ENCODE peak calls at places on chromosomes 3 and 15, in six cellular contexts. S, Q, V, G, C and O are unnamed samples.

GRCh38 chr15:61084944-61085367 is 144.1 kb downstream of the RORA start:
- DNase-seq in V (no peak), C (no peak), G (no peak), Q (no peak), S (no peak), O (no peak)

GRCh38 chr3:163056874-163057497 is 1560.4 kb downstream of the OTOL1 start:
- DNase-seq in C (peak; percentile 6), G (no peak), S (no peak), V (peak; percentile 14), Q (peak; percentile 38), O (no peak)

GRCh38 chr3:37198547-37198946 is 24.2 kb upstream of the LRRFIP2 start:
- DNase-seq in G (no peak), S (no peak), V (no peak), Q (no peak), C (no peak), O (no peak)

GRCh38 chr3:123006587-123006986 is 21.0 kb downstream of the SEMA5B start:
- DNase-seq in C (no peak), Q (no peak), V (no peak), S (no peak), G (no peak), O (no peak)

GRCh38 chr3:119673875-119674274 is 3.3 kb downstream of the COX17 start:
- DNase-seq in Q (no peak), G (no peak), S (no peak), C (no peak), V (no peak), O (no peak)

GRCh38 chr3:165642761-165643432 is 194.3 kb downstream of the BCHE start:
- DNase-seq in G (no peak), Q (peak; percentile 82), S (no peak), C (peak; percentile 96), V (peak; percentile 48), O (no peak)

GRCh38 chr3:65996605-65997004 is 42.1 kb downstream of the MAGI1 start:
- DNase-seq in V (no peak), Q (peak; percentile 60), C (peak; percentile 69), G (no peak), S (no peak), O (no peak)

GRCh38 chr15:71782447-71783165 is 27.7 kb upstream of the NR2E3 start:
- DNase-seq in S (no peak), C (no peak), Q (no peak), G (no peak), V (no peak), O (peak; percentile 11)

GRCh38 chr3:40911264-40911663 is 288.0 kb upstream of the CTNNB1 start:
- DNase-seq in Q (no peak), V (no peak), C (no peak), S (no peak), G (no peak), O (no peak)

GRCh38 chr3:115081444-115081843 is 65.6 kb downstream of the ZBTB20 start:
- DNase-seq in Q (no peak), V (no peak), S (no peak), C (no peak), G (no peak), O (no peak)

GRCh38 chr3:14503706-14504065 is 36.5 kb downstream of the GRIP2 start:
- DNase-seq in Q (no peak), C (no peak), G (no peak), S (no peak), V (no peak), O (no peak)

GRCh38 chr15:61099030-61099800 is 129.9 kb downstream of the RORA start:
- DNase-seq in G (no peak), S (no peak), C (peak; percentile 83), Q (no peak), V (no peak), O (no peak)

GRCh38 chr3:52054689-52055511 is 1.5 kb downstream of the DUSP7 start:
- DNase-seq in G (no peak), C (no peak), Q (no peak), S (no peak), V (peak; percentile 28), O (no peak)

GRCh38 chr15:68550498-68551295 is 28.1 kb upstream of the CORO2B start:
- DNase-seq in Q (peak; percentile 68), S (peak; percentile 52), C (peak; percentile 31), G (peak; percentile 83), V (peak; percentile 78), O (peak; percentile 65)

GRCh38 chr3:10354373-10355015 is 33.6 kb upstream of the SEC13 start:
- DNase-seq in V (no peak), S (no peak), Q (no peak), C (no peak), G (no peak), O (no peak)

GRCh38 chr15:32683906-32684584 is 33.8 kb upstream of the GREM1 start:
- DNase-seq in V (no peak), C (peak; percentile 99), S (no peak), Q (peak; percentile 80), G (peak; percentile 42), O (no peak)

GRCh38 chr3:143362115-143362992 is 242.8 kb downstream of the CHST2 start:
- DNase-seq in C (peak; percentile 54), V (no peak), Q (no peak), S (no peak), G (no peak), O (no peak)

GRCh38 chr15:28181386-28181785 is 82.3 kb upstream of the OCA2 start:
- DNase-seq in V (no peak), C (no peak), S (no peak), G (no peak), Q (no peak), O (no peak)

GRCh38 chr3:13217736-13218540 is 144.7 kb upstream of the IQSEC1 start:
- DNase-seq in C (peak; percentile 86), S (no peak), G (no peak), Q (peak; percentile 81), V (no peak), O (no peak)

GRCh38 chr3:10918011-10918410 is 74.5 kb upstream of the SLC6A1 start:
- DNase-seq in C (no peak), V (no peak), S (no peak), Q (no peak), G (no peak), O (no peak)

GRCh38 chr3:64264491-64265109 is 39.3 kb upstream of the PRICKLE2 start:
- DNase-seq in Q (no peak), S (no peak), V (no peak), C (peak; percentile 29), G (no peak), O (no peak)

GRCh38 chr15:84715442-84716035 is 400 bp downstream of the SEC11A start:
- DNase-seq in G (peak; percentile 42), Q (peak; percentile 57), C (peak; percentile 56), V (peak; percentile 31), S (no peak), O (peak; percentile 39)

GRCh38 chr3:128681277-128681829 is 30.7 kb upstream of the RPN1 start:
- DNase-seq in G (no peak), V (no peak), Q (peak; percentile 38), C (no peak), S (no peak), O (no peak)

GRCh38 chr15:90903733-90904536 is 833 bp downstream of the MAN2A2 start:
- DNase-seq in S (no peak), G (no peak), Q (no peak), V (peak; percentile 45), C (peak; percentile 8), O (no peak)

GRCh38 chr3:113684271-113684819 is 12.1 kb downstream of the USF3 start:
- DNase-seq in S (no peak), G (no peak), C (no peak), V (no peak), Q (no peak), O (no peak)

DNA sequence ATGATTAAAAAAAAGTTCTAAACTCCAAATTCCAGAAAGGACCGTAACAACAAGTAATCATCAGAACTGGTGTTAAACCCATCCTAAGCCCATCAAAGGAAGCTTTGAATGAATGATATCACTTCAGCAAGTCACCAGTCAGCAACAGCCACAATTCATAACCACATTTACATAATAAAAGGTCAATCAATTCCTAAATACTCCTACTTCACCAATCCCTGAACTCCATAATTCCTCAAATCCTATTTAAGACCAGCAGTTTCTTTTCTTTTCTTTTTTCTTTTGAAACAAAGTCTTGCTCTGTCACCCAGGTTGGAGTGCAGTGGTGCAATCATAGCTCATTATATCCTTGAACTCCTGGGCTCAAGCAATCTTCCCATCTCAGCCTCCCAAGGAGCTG is 40.5 kb downstream of the TTBK2 start:
- DNase-seq in C (no peak), V (no peak), Q (no peak), G (no peak), S (no peak), O (no peak)
- H3K27ac ChIP-seq in C (no peak overlapping the region), V (no peak overlapping the region), Q (no peak overlapping the region), G (no peak overlapping the region), S (no peak overlapping the region), O (no peak overlapping the region)

DNA sequence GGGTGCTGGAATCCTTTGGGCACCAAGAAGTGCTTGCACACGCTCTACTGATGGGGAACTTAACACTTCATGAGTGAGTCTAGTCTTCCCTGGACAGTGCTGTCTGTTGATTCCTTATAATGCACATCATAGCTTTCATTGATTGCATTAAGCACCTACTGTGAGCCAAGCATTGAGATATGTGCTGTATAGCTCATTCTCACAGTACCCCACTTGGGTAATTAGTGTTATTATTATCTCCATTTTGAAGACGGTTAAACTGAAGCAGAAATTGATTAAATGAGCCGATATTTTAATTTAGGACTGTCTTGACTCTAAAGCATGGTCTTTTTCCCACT is 507 bp upstream of the PDHB start:
- DNase-seq in Q (no peak), C (no peak), G (no peak), V (no peak), S (no peak), O (no peak)
- H3K27ac ChIP-seq in Q (peak overlapping the region; percentile 82), C (peak overlapping the region; percentile 46), G (peak overlapping the region; percentile 99), V (peak overlapping the region; percentile 92), S (peak overlapping the region; percentile 80), O (no peak overlapping the region)

DNA sequence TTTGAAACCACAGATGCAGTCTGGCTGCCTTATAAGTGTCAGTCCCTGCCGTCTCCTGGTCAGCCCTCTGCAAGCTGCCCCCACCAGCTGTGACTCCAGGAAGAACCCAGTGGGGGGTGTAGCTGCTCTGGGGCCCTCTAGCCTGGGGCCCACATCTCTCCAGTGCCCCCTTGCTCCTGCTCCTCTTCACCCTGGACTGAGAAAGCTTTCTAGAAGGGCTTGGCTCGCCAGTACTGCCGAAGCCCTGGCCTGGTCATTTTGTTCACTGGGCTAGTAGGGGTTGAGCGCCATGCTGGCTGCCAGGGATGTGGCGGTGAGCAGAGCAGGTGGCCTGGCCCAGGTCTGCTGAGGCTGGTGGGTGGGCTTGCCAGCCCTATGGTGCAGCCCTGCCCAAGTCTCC is 21.3 kb downstream of the SYNM start:
- DNase-seq in V (no peak), Q (no peak), C (no peak), G (peak; percentile 21), S (no peak), O (no peak)
- H3K27ac ChIP-seq in V (peak overlapping the region; percentile 84), Q (peak overlapping the region; percentile 94), C (no peak overlapping the region), G (no peak overlapping the region), S (no peak overlapping the region), O (no peak overlapping the region)

GRCh38 chr3:106198828-106199194 is 330.0 kb upstream of the CBLB start:
- DNase-seq in V (no peak), C (no peak), G (no peak), Q (no peak), S (no peak), O (no peak)

GRCh38 chr3:106194726-106195125 is 325.9 kb upstream of the CBLB start:
- DNase-seq in S (no peak), C (no peak), Q (no peak), G (no peak), V (no peak), O (no peak)

GRCh38 chr3:106193876-106194275 is 325.1 kb upstream of the CBLB start:
- DNase-seq in S (no peak), G (no peak), C (peak; percentile 37), V (no peak), Q (no peak), O (no peak)

GRCh38 chr3:106191913-106192312 is 323.1 kb upstream of the CBLB start:
- DNase-seq in V (no peak), C (no peak), S (no peak), G (no peak), Q (no peak), O (no peak)

GRCh38 chr3:106197532-106198187 is 328.8 kb upstream of the CBLB start:
- DNase-seq in Q (no peak), G (no peak), S (no peak), C (peak; percentile 52), V (no peak), O (no peak)
- H3K27ac ChIP-seq in Q (no peak overlapping the region), G (no peak overlapping the region), S (no peak overlapping the region), C (no peak overlapping the region), V (no peak overlapping the region), O (no peak overlapping the region)